ENCODE peak calls at places on chromosomes 12 and 14, in seven cellular contexts. One of them, this sample, is unnamed.

GRCh38 chr12:71694099-71694820 is 8.4 kb downstream of the TMEM19 start:
- ATAC-seq in stimulated activated naive CD8-positive, alpha-beta T cell treated with anti-CD3 and anti-CD28 coated beads, Interleukin-15, amount 100 ng/mL, for 72 hours: peak; percentile 49
- ATAC-seq in left lung: no peak
- ATAC-seq in heart right ventricle: peak; percentile 70
- ATAC-seq in lower lobe of right lung: no peak
- ATAC-seq in activated naive CD8-positive, alpha-beta T cell treated with anti-CD3 and anti-CD28 coated beads, Interleukin-2, amount 10 ng/mL, durations not matched to agents 7 days and 5 days: no peak
- ATAC-seq in stimulated activated naive B cell treated with anti-CD40 and anti-IgM and Interleukin-4, amounts not matched to agents 10 μg/mL and 1 μg/mL and 100 μg/mL, for 72 hours: peak; percentile 81
- ATAC-seq in this sample: no peak

GRCh38 chr14:93103392-93104080 is 12.2 kb downstream of the ITPK1 start:
- ATAC-seq in stimulated activated naive CD8-positive, alpha-beta T cell treated with anti-CD3 and anti-CD28 coated beads, Interleukin-15, amount 100 ng/mL, for 72 hours: peak; percentile 98
- ATAC-seq in left lung: peak; percentile 83
- ATAC-seq in heart right ventricle: no peak
- ATAC-seq in lower lobe of right lung: peak; percentile 85
- ATAC-seq in activated naive CD8-positive, alpha-beta T cell treated with anti-CD3 and anti-CD28 coated beads, Interleukin-2, amount 10 ng/mL, durations not matched to agents 7 days and 5 days: peak; percentile 98
- ATAC-seq in stimulated activated naive B cell treated with anti-CD40 and anti-IgM and Interleukin-4, amounts not matched to agents 10 μg/mL and 1 μg/mL and 100 μg/mL, for 72 hours: peak; percentile 96
- ATAC-seq in this sample: peak; percentile 17

GRCh38 chr12:998020-998874 is 7.2 kb downstream of the ERC1 start:
- ATAC-seq in stimulated activated naive CD8-positive, alpha-beta T cell treated with anti-CD3 and anti-CD28 coated beads, Interleukin-15, amount 100 ng/mL, for 72 hours: no peak
- ATAC-seq in left lung: peak; percentile 70
- ATAC-seq in heart right ventricle: peak; percentile 68
- ATAC-seq in lower lobe of right lung: peak; percentile 50
- ATAC-seq in activated naive CD8-positive, alpha-beta T cell treated with anti-CD3 and anti-CD28 coated beads, Interleukin-2, amount 10 ng/mL, durations not matched to agents 7 days and 5 days: no peak
- ATAC-seq in stimulated activated naive B cell treated with anti-CD40 and anti-IgM and Interleukin-4, amounts not matched to agents 10 μg/mL and 1 μg/mL and 100 μg/mL, for 72 hours: no peak
- ATAC-seq in this sample: no peak

GRCh38 chr14:88502740-88503139 is 52.1 kb downstream of the PTPN21 start:
- ATAC-seq in stimulated activated naive CD8-positive, alpha-beta T cell treated with anti-CD3 and anti-CD28 coated beads, Interleukin-15, amount 100 ng/mL, for 72 hours: no peak
- ATAC-seq in left lung: no peak
- ATAC-seq in heart right ventricle: no peak
- ATAC-seq in lower lobe of right lung: no peak
- ATAC-seq in activated naive CD8-positive, alpha-beta T cell treated with anti-CD3 and anti-CD28 coated beads, Interleukin-2, amount 10 ng/mL, durations not matched to agents 7 days and 5 days: no peak
- ATAC-seq in stimulated activated naive B cell treated with anti-CD40 and anti-IgM and Interleukin-4, amounts not matched to agents 10 μg/mL and 1 μg/mL and 100 μg/mL, for 72 hours: no peak
- ATAC-seq in this sample: no peak

GRCh38 chr12:65952737-65953209 is 128.5 kb downstream of the HMGA2 start:
- ATAC-seq in stimulated activated naive CD8-positive, alpha-beta T cell treated with anti-CD3 and anti-CD28 coated beads, Interleukin-15, amount 100 ng/mL, for 72 hours: peak; percentile 70
- ATAC-seq in left lung: no peak
- ATAC-seq in heart right ventricle: no peak
- ATAC-seq in lower lobe of right lung: no peak
- ATAC-seq in activated naive CD8-positive, alpha-beta T cell treated with anti-CD3 and anti-CD28 coated beads, Interleukin-2, amount 10 ng/mL, durations not matched to agents 7 days and 5 days: no peak
- ATAC-seq in stimulated activated naive B cell treated with anti-CD40 and anti-IgM and Interleukin-4, amounts not matched to agents 10 μg/mL and 1 μg/mL and 100 μg/mL, for 72 hours: no peak
- ATAC-seq in this sample: no peak

GRCh38 chr14:92287987-92288386 is 35.0 kb upstream of the SLC24A4 start:
- ATAC-seq in stimulated activated naive CD8-positive, alpha-beta T cell treated with anti-CD3 and anti-CD28 coated beads, Interleukin-15, amount 100 ng/mL, for 72 hours: no peak
- ATAC-seq in left lung: no peak
- ATAC-seq in heart right ventricle: no peak
- ATAC-seq in lower lobe of right lung: no peak
- ATAC-seq in activated naive CD8-positive, alpha-beta T cell treated with anti-CD3 and anti-CD28 coated beads, Interleukin-2, amount 10 ng/mL, durations not matched to agents 7 days and 5 days: no peak
- ATAC-seq in stimulated activated naive B cell treated with anti-CD40 and anti-IgM and Interleukin-4, amounts not matched to agents 10 μg/mL and 1 μg/mL and 100 μg/mL, for 72 hours: no peak
- ATAC-seq in this sample: no peak

GRCh38 chr14:87979689-87980088 is 13.3 kb downstream of the GALC start:
- ATAC-seq in stimulated activated naive CD8-positive, alpha-beta T cell treated with anti-CD3 and anti-CD28 coated beads, Interleukin-15, amount 100 ng/mL, for 72 hours: no peak
- ATAC-seq in left lung: no peak
- ATAC-seq in heart right ventricle: peak; percentile 87
- ATAC-seq in lower lobe of right lung: no peak
- ATAC-seq in activated naive CD8-positive, alpha-beta T cell treated with anti-CD3 and anti-CD28 coated beads, Interleukin-2, amount 10 ng/mL, durations not matched to agents 7 days and 5 days: no peak
- ATAC-seq in stimulated activated naive B cell treated with anti-CD40 and anti-IgM and Interleukin-4, amounts not matched to agents 10 μg/mL and 1 μg/mL and 100 μg/mL, for 72 hours: no peak
- ATAC-seq in this sample: no peak

GRCh38 chr14:103427485-103428443 is 42.5 kb downstream of the MARK3 start:
- ATAC-seq in stimulated activated naive CD8-positive, alpha-beta T cell treated with anti-CD3 and anti-CD28 coated beads, Interleukin-15, amount 100 ng/mL, for 72 hours: peak; percentile 87
- ATAC-seq in left lung: peak; percentile 35
- ATAC-seq in heart right ventricle: peak; percentile 61
- ATAC-seq in lower lobe of right lung: peak; percentile 51
- ATAC-seq in activated naive CD8-positive, alpha-beta T cell treated with anti-CD3 and anti-CD28 coated beads, Interleukin-2, amount 10 ng/mL, durations not matched to agents 7 days and 5 days: peak; percentile 58
- ATAC-seq in stimulated activated naive B cell treated with anti-CD40 and anti-IgM and Interleukin-4, amounts not matched to agents 10 μg/mL and 1 μg/mL and 100 μg/mL, for 72 hours: peak; percentile 54
- ATAC-seq in this sample: no peak

GRCh38 chr12:117718559-117718958 is 250.2 kb downstream of the KSR2 start:
- ATAC-seq in stimulated activated naive CD8-positive, alpha-beta T cell treated with anti-CD3 and anti-CD28 coated beads, Interleukin-15, amount 100 ng/mL, for 72 hours: no peak
- ATAC-seq in left lung: no peak
- ATAC-seq in heart right ventricle: peak; percentile 95
- ATAC-seq in lower lobe of right lung: no peak
- ATAC-seq in activated naive CD8-positive, alpha-beta T cell treated with anti-CD3 and anti-CD28 coated beads, Interleukin-2, amount 10 ng/mL, durations not matched to agents 7 days and 5 days: no peak
- ATAC-seq in stimulated activated naive B cell treated with anti-CD40 and anti-IgM and Interleukin-4, amounts not matched to agents 10 μg/mL and 1 μg/mL and 100 μg/mL, for 72 hours: no peak
- ATAC-seq in this sample: no peak

GRCh38 chr12:94969424-94969823 is 34.1 kb downstream of the NDUFA12 start:
- ATAC-seq in stimulated activated naive CD8-positive, alpha-beta T cell treated with anti-CD3 and anti-CD28 coated beads, Interleukin-15, amount 100 ng/mL, for 72 hours: no peak
- ATAC-seq in left lung: no peak
- ATAC-seq in heart right ventricle: no peak
- ATAC-seq in lower lobe of right lung: no peak
- ATAC-seq in activated naive CD8-positive, alpha-beta T cell treated with anti-CD3 and anti-CD28 coated beads, Interleukin-2, amount 10 ng/mL, durations not matched to agents 7 days and 5 days: no peak
- ATAC-seq in stimulated activated naive B cell treated with anti-CD40 and anti-IgM and Interleukin-4, amounts not matched to agents 10 μg/mL and 1 μg/mL and 100 μg/mL, for 72 hours: peak; percentile 83
- ATAC-seq in this sample: no peak

This sample was measured in gastroesophageal sphincter.